ENCODE peak calls at places on chromosomes 3 and 15, in four cellular contexts. C is A549; M is fibroblast of mammary gland; D is effector CD4-positive, alpha-beta T cell. P is an unnamed sample.

GRCh38 chr3:27721717-27722564 is at the start of gene EOMES:
- DNase-seq in C (peak), M (peak), D (peak), P (peak)

GRCh38 chr3:124318014-124318413 is 326.1 kb upstream of the ROPN1 start:
- DNase-seq in C (no peak), M (no peak), D (no peak), P (no peak)

GRCh38 chr15:81152799-81153198 is 18.7 kb downstream of the CFAP161 start:
- DNase-seq in C (no peak), M (no peak), D (no peak), P (no peak)

GRCh38 chr3:15500107-15500724 is 21.3 kb downstream of the COLQ start:
- DNase-seq in C (no peak), M (peak), D (no peak), P (peak)

GRCh38 chr3:154684021-154684420 is 254.0 kb upstream of the GPR149 start:
- DNase-seq in C (no peak), M (no peak), D (no peak), P (no peak)

GRCh38 chr3:43895573-43895972 is 204.8 kb downstream of the ABHD5 start:
- DNase-seq in C (no peak), M (no peak), D (no peak), P (no peak)

GRCh38 chr3:142356818-142357217 is 91.0 kb downstream of the XRN1 start:
- DNase-seq in C (no peak), M (no peak), D (no peak), P (no peak)

GRCh38 chr3:4943553-4943952 is 35.7 kb upstream of the BHLHE40 start:
- DNase-seq in C (peak), M (no peak), D (no peak), P (no peak)

GRCh38 chr3:16319723-16320122 is 54.7 kb downstream of the OXNAD1 start:
- DNase-seq in C (no peak), M (no peak), D (no peak), P (no peak)

GRCh38 chr3:134357914-134358811 is 16.1 kb downstream of the AMOTL2 start:
- DNase-seq in C (peak), M (peak), D (no peak), P (peak)

GRCh38 chr15:31265871-31266711 is 60.5 kb upstream of the KLF13 start:
- DNase-seq in C (no peak), M (no peak), D (peak), P (peak)

GRCh38 chr15:30903497-30904187 is at the start of gene FAN1:
- DNase-seq in C (peak), M (peak), D (peak), P (peak)

GRCh38 chr3:158539414-158540014 is 31.5 kb upstream of the MLF1 start:
- DNase-seq in C (peak), M (peak), D (peak), P (peak)

GRCh38 chr15:78841891-78842290 is 30.6 kb upstream of the ADAMTS7 start:
- DNase-seq in C (no peak), M (no peak), D (no peak), P (no peak)

GRCh38 chr3:195388380-195388779 is 54.4 kb downstream of the ACAP2 start:
- DNase-seq in C (no peak), M (no peak), D (no peak), P (no peak)

GRCh38 chr15:98547741-98548166 is 100.6 kb upstream of the IGF1R start:
- DNase-seq in C (no peak), M (peak), D (no peak), P (peak)

GRCh38 chr15:39447881-39448280 is 133.0 kb upstream of the THBS1 start:
- DNase-seq in C (no peak), M (no peak), D (no peak), P (no peak)

GRCh38 chr3:187828571-187829452 is 83.5 kb upstream of the BCL6 start:
- DNase-seq in C (no peak), M (no peak), D (no peak), P (no peak)

GRCh38 chr3:13281657-13282527 is 138.2 kb downstream of the NUP210 start:
- DNase-seq in C (peak), M (no peak), D (no peak), P (no peak)

GRCh38 chr15:77145370-77145769 is 74.5 kb upstream of the TSPAN3 start:
- DNase-seq in C (no peak), M (no peak), D (no peak), P (peak)

P was measured in adipocyte.